ENCODE peak calls at places on chromosomes 6 and 20, in nine cellular contexts. S is left ventricle myocardium inferior; B is PC-3; D is ovary; E is stimulated activated CD4-positive, alpha-beta T cell treated with anti-CD3 and anti-CD28 coated beads, Interleukin-4, amount 100 ng/mL, for 24 hours; G is GM23338; A is AG08396; R is RWPE2; H is central memory CD4-positive, alpha-beta T cell. C is an unnamed sample.

GRCh38 chr6:166005401-166005845 is 162.2 kb downstream of the TBXT start:
- DNase-seq in S (peak), B (no peak), D (peak), E (no peak), G (peak), A (peak), R (no peak), H (no peak), C (no peak)

GRCh38 chr20:51140671-51141070 is 117.8 kb upstream of the KCNG1 start:
- DNase-seq in S (no peak), B (no peak), D (no peak), E (no peak), G (no peak), A (no peak), R (no peak), H (no peak), C (no peak)

GRCh38 chr20:17168026-17168612 is 58.7 kb upstream of the PCSK2 start:
- DNase-seq in S (no peak), B (no peak), D (no peak), E (no peak), G (no peak), A (no peak), R (no peak), H (no peak), C (no peak)

GRCh38 chr20:3092611-3093379 is 8.3 kb upstream of the AVP start:
- DNase-seq in S (no peak), B (no peak), D (no peak), E (peak), G (peak), A (no peak), R (no peak), H (peak), C (no peak)

GRCh38 chr20:31933698-31934097 is 18.1 kb downstream of the PDRG1 start:
- DNase-seq in S (no peak), B (no peak), D (no peak), E (no peak), G (no peak), A (no peak), R (no peak), H (no peak), C (peak)

GRCh38 chr6:43500921-43501320 is 9.2 kb downstream of the LRRC73 start:
- DNase-seq in S (no peak), B (no peak), D (no peak), E (no peak), G (no peak), A (no peak), R (no peak), H (no peak), C (no peak)

GRCh38 chr6:166751051-166751595 is 124.1 kb upstream of the RPS6KA2 start:
- DNase-seq in S (no peak), B (no peak), D (no peak), E (no peak), G (peak), A (no peak), R (no peak), H (no peak), C (no peak)

GRCh38 chr20:3177746-3178477 is 4.6 kb upstream of the LZTS3 start:
- DNase-seq in S (no peak), B (no peak), D (peak), E (no peak), G (no peak), A (no peak), R (no peak), H (no peak), C (no peak)

GRCh38 chr20:47258745-47259695 is 97.5 kb downstream of the ZMYND8 start:
- DNase-seq in S (peak), B (peak), D (no peak), E (no peak), G (no peak), A (peak), R (no peak), H (no peak), C (peak)

GRCh38 chr6:150907385-150907784 is 41.9 kb downstream of the MTHFD1L start:
- DNase-seq in S (no peak), B (no peak), D (no peak), E (no peak), G (no peak), A (peak), R (no peak), H (no peak), C (no peak)

GRCh38 chr20:61178431-61179080 is 73.5 kb upstream of the CDH4 start:
- DNase-seq in S (no peak), B (no peak), D (no peak), E (no peak), G (no peak), A (no peak), R (no peak), H (no peak), C (no peak)

GRCh38 chr20:39155996-39156395 is 193.9 kb downstream of the DHX35 start:
- DNase-seq in S (no peak), B (no peak), D (no peak), E (no peak), G (no peak), A (no peak), R (no peak), H (no peak), C (no peak)

GRCh38 chr20:61328906-61329558 is 77.0 kb downstream of the CDH4 start:
- DNase-seq in S (no peak), B (no peak), D (peak), E (no peak), G (no peak), A (peak), R (peak), H (no peak), C (peak)

GRCh38 chr6:82006027-82006738 is 241.4 kb downstream of the IBTK start:
- DNase-seq in S (no peak), B (peak), D (no peak), E (no peak), G (peak), A (no peak), R (no peak), H (no peak), C (peak)

GRCh38 chr6:149028767-149029405 is 282.1 kb downstream of the UST start:
- DNase-seq in S (no peak), B (peak), D (no peak), E (peak), G (peak), A (peak), R (no peak), H (peak), C (peak)

GRCh38 chr6:118776607-118777549 is 117.1 kb upstream of the ASF1A start:
- DNase-seq in S (peak), B (peak), D (peak), E (peak), G (peak), A (peak), R (no peak), H (peak), C (peak)

GRCh38 chr6:17015551-17016381 is 86.1 kb upstream of the STMND1 start:
- DNase-seq in S (peak), B (no peak), D (no peak), E (peak), G (peak), A (no peak), R (no peak), H (peak), C (peak)

GRCh38 chr6:75963569-75963968 is 108.9 kb downstream of the IMPG1 start:
- DNase-seq in S (no peak), B (no peak), D (no peak), E (no peak), G (peak), A (no peak), R (no peak), H (no peak), C (no peak)

GRCh38 chr6:87907521-87907920 is 140.1 kb upstream of the SPACA1 start:
- DNase-seq in S (no peak), B (no peak), D (no peak), E (no peak), G (no peak), A (peak), R (no peak), H (peak), C (peak)

GRCh38 chr20:4082406-4083102 is 67.2 kb upstream of the RNF24 start:
- DNase-seq in S (peak), B (peak), D (no peak), E (peak), G (peak), A (no peak), R (no peak), H (peak), C (no peak)

GRCh38 chr6:106939848-106940247 is 34.7 kb downstream of the CD24 start:
- DNase-seq in S (no peak), B (no peak), D (no peak), E (no peak), G (no peak), A (no peak), R (no peak), H (no peak), C (no peak)

GRCh38 chr6:127518710-127519468 is at the start of gene MTCL3:
- DNase-seq in S (peak), B (no peak), D (no peak), E (peak), G (peak), A (peak), R (peak), H (no peak), C (peak)

GRCh38 chr6:72267470-72267869 is 354.4 kb upstream of the KCNQ5 start:
- DNase-seq in S (no peak), B (no peak), D (no peak), E (no peak), G (no peak), A (no peak), R (no peak), H (no peak), C (no peak)

GRCh38 chr6:135084916-135085269 is 30.3 kb upstream of the HBS1L start:
- DNase-seq in S (no peak), B (no peak), D (no peak), E (no peak), G (no peak), A (no peak), R (no peak), H (no peak), C (no peak)

GRCh38 chr20:46158476-46158987 is 40.4 kb downstream of the CD40 start:
- DNase-seq in S (no peak), B (no peak), D (no peak), E (no peak), G (no peak), A (no peak), R (no peak), H (no peak), C (no peak)

GRCh38 chr6:34065470-34066283 is 80.2 kb downstream of the GRM4 start:
- DNase-seq in S (peak), B (no peak), D (peak), E (no peak), G (no peak), A (no peak), R (no peak), H (no peak), C (no peak)

GRCh38 chr6:31615748-31616147 is 714 bp downstream of the AIF1 start:
- DNase-seq in S (no peak), B (no peak), D (no peak), E (no peak), G (peak), A (no peak), R (no peak), H (no peak), C (no peak)

GRCh38 chr6:39029156-39030011 is 19.2 kb upstream of the GLP1R start:
- DNase-seq in S (no peak), B (peak), D (no peak), E (peak), G (peak), A (peak), R (no peak), H (no peak), C (peak)

GRCh38 chr20:15578059-15578458 is 995.2 kb downstream of the KIF16B start:
- DNase-seq in S (no peak), B (peak), D (no peak), E (no peak), G (no peak), A (no peak), R (no peak), H (no peak), C (no peak)

GRCh38 chr6:149152521-149152920 is 165.0 kb upstream of the TAB2 start:
- DNase-seq in S (no peak), B (no peak), D (no peak), E (no peak), G (no peak), A (no peak), R (no peak), H (no peak), C (no peak)

GRCh38 chr6:106477790-106478189 is 117.3 kb downstream of the CRYBG1 start:
- DNase-seq in S (no peak), B (no peak), D (no peak), E (no peak), G (no peak), A (no peak), R (no peak), H (no peak), C (peak)

GRCh38 chr20:49797292-49797628 is 15.4 kb upstream of the SLC9A8 start:
- DNase-seq in S (no peak), B (no peak), D (no peak), E (no peak), G (no peak), A (no peak), R (no peak), H (no peak), C (no peak)